ENCODE peak calls at places on chromosomes 12 and 14, in nine cellular contexts. H, X, T, Y, K, S, E, U and Q are unnamed samples.

GRCh38 chr12:78330131-78330530 is 499.4 kb downstream of the NAV3 start:
- DNase-seq in H (no peak), X (no peak), T (no peak), Y (no peak), K (no peak), S (no peak), E (no peak), U (no peak), Q (no peak)

GRCh38 chr12:128817115-128818015 is 6.4 kb downstream of the SLC15A4 start:
- DNase-seq in H (peak; percentile 69), X (no peak), T (peak; percentile 63), Y (peak; percentile 54), K (no peak), S (peak; percentile 88), E (no peak), U (no peak), Q (peak; percentile 60)

GRCh38 chr14:69263364-69263763 is 3.4 kb downstream of the GALNT16 start:
- DNase-seq in H (peak; percentile 42), X (peak; percentile 26), T (no peak), Y (peak; percentile 20), K (no peak), S (peak; percentile 92), E (no peak), U (no peak), Q (peak; percentile 90)

GRCh38 chr12:72271401-72271740 is 799 bp upstream of the TRHDE start:
- DNase-seq in H (no peak), X (peak; percentile 74), T (no peak), Y (peak; percentile 72), K (no peak), S (peak; percentile 71), E (no peak), U (no peak), Q (no peak)

GRCh38 chr14:105294142-105294597 is 6.6 kb downstream of the BRF1 start:
- DNase-seq in H (peak; percentile 82), X (no peak), T (no peak), Y (no peak), K (no peak), S (peak; percentile 61), E (peak; percentile 71), U (no peak), Q (peak; percentile 51)

GRCh38 chr14:75660630-75661498 is at the start of the genes ERG28 and TTLL5:
- DNase-seq in H (peak; percentile 96), X (peak; percentile 95), T (peak; percentile 99), Y (peak; percentile 98), K (peak; percentile 99), S (peak; percentile 99), E (peak; percentile 98), U (peak; percentile 83), Q (peak; percentile 100)

GRCh38 chr12:40226652-40227051 is 1.9 kb downstream of the LRRK2 start:
- DNase-seq in H (peak; percentile 43), X (no peak), T (no peak), Y (peak; percentile 61), K (peak; percentile 53), S (peak; percentile 90), E (peak; percentile 52), U (no peak), Q (peak; percentile 81)

GRCh38 chr12:47768323-47768811 is 4.7 kb upstream of the SLC48A1 start:
- DNase-seq in H (no peak), X (no peak), T (no peak), Y (no peak), K (no peak), S (peak; percentile 74), E (no peak), U (no peak), Q (peak; percentile 42)

GRCh38 chr12:111271674-111272418 is 97.0 kb downstream of the PHETA1 start:
- DNase-seq in H (no peak), X (no peak), T (no peak), Y (no peak), K (no peak), S (no peak), E (peak; percentile 40), U (no peak), Q (no peak)

GRCh38 chr12:124804011-124804621 is 59.5 kb downstream of the SCARB1 start:
- DNase-seq in H (no peak), X (no peak), T (peak; percentile 67), Y (peak; percentile 26), K (peak; percentile 58), S (peak; percentile 33), E (no peak), U (no peak), Q (no peak)

GRCh38 chr14:50875359-50876090 is 3.7 kb downstream of the ABHD12B start:
- DNase-seq in H (no peak), X (no peak), T (no peak), Y (no peak), K (no peak), S (peak; percentile 48), E (peak; percentile 96), U (no peak), Q (no peak)

GRCh38 chr12:93135286-93136239 is 206.5 kb upstream of the EEA1 start:
- DNase-seq in H (no peak), X (no peak), T (no peak), Y (no peak), K (no peak), S (peak; percentile 20), E (no peak), U (no peak), Q (no peak)

GRCh38 chr12:112777387-112778025 is 14.0 kb upstream of the RPH3A start:
- DNase-seq in H (no peak), X (no peak), T (no peak), Y (no peak), K (no peak), S (no peak), E (no peak), U (no peak), Q (no peak)

GRCh38 chr14:35068238-35069012 is 22.4 kb downstream of the FAM177A1 start:
- DNase-seq in H (no peak), X (no peak), T (no peak), Y (no peak), K (no peak), S (no peak), E (no peak), U (no peak), Q (peak; percentile 50)

GRCh38 chr12:96892104-96892503 is 15.0 kb upstream of the NEDD1 start:
- DNase-seq in H (no peak), X (no peak), T (no peak), Y (no peak), K (no peak), S (no peak), E (no peak), U (no peak), Q (no peak)

GRCh38 chr14:20350860-20351259 is 7.4 kb downstream of the PARP2 start:
- DNase-seq in H (no peak), X (no peak), T (no peak), Y (no peak), K (no peak), S (no peak), E (no peak), U (no peak), Q (peak; percentile 41)
- TF ChIP-seq CTCF in H (no peak), X (no peak), T (no peak), Y (no peak), K (no peak), S (peak; percentile 35), E (peak; percentile 33), U (no peak), Q (peak; percentile 35)

DNA sequence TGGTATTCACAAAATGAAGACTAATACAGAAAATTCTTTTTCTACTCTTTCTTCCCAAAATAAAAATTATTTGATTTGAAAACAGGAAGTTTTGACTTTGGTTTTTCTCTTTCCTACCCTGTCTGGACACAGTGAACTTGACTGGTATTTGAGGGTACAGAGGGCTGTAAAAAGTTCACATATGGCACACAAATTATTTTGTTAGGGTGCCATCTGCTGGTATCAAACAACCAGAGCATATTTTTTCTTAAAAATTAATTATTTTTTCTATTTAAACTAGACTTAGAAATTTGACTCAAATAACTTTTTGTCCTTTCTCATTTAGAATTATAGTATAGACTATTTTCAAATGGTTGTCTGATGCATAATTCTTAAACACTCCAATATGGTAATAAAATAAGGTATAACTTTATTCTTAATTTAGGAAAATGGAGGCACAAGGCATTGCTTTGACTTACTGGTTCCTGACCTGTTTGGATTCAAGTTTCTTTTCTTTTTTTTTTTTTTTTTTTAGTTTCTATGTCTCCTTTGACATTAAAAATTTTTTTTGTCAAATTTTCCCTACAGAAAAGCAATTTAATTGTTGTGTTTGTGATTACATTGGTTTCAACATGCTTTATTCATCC is 390.6 kb downstream of the PRKD1 start:
- DNase-seq in H (no peak), X (no peak), T (no peak), Y (no peak), K (no peak), S (peak; percentile 23), E (peak; percentile 3), U (no peak), Q (peak; percentile 57)
- TF ChIP-seq CTCF in H (peak; percentile 20), X (peak; percentile 28), T (peak; percentile 38), Y (no peak), K (peak; percentile 62), S (peak; percentile 51), E (peak; percentile 77), U (no peak), Q (peak; percentile 52)

GRCh38 chr12:91685917-91686316 is 459.7 kb downstream of the BTG1 start:
- DNase-seq in H (no peak), X (no peak), T (no peak), Y (no peak), K (peak; percentile 10), S (peak; percentile 66), E (no peak), U (no peak), Q (peak; percentile 47)
- TF ChIP-seq CTCF in H (no peak), X (no peak), T (no peak), Y (no peak), K (no peak), S (no peak), E (no peak), U (no peak), Q (no peak)

GRCh38 chr14:21995332-21995731 is 321.7 kb upstream of the OR4E1 start:
- DNase-seq in H (no peak), X (no peak), T (no peak), Y (no peak), K (no peak), S (no peak), E (no peak), U (no peak), Q (no peak)

GRCh38 chr14:21999400-21999799 is 325.8 kb upstream of the OR4E1 start:
- DNase-seq in H (no peak), X (no peak), T (no peak), Y (no peak), K (no peak), S (no peak), E (no peak), U (no peak), Q (no peak)

GRCh38 chr14:21993837-21994236 is 320.2 kb upstream of the OR4E1 start:
- DNase-seq in H (no peak), X (no peak), T (no peak), Y (no peak), K (no peak), S (no peak), E (no peak), U (no peak), Q (no peak)

GRCh38 chr14:21993070-21993469 is 319.5 kb upstream of the OR4E1 start:
- DNase-seq in H (no peak), X (no peak), T (no peak), Y (no peak), K (no peak), S (no peak), E (no peak), U (no peak), Q (no peak)

DNA sequence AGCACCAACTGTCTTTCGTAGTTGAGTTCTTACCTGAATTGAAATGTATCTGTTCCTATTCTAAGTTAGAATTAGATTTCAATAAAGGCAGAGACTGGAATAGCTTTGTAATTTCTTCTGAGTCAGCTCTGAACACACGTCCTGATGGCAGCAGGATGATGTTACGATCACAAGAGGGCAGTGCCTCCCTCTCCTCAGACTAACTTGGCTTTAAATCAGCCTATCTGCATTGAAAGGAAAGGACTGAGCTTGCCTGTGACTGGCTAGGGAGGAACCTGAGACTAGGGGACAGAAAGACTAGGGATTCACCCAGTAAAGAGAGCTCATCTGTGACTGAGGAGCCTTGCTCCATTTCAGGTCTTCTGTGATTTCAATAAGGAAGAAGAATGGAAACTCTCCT is 323.7 kb upstream of the OR4E1 start:
- DNase-seq in H (no peak), X (no peak), T (no peak), Y (no peak), K (no peak), S (no peak), E (peak; percentile 29), U (no peak), Q (no peak)
- TF ChIP-seq CTCF in H (no peak), X (no peak), T (peak; percentile 12), Y (no peak), K (no peak), S (no peak), E (peak; percentile 69), U (no peak), Q (peak; percentile 6)